ENCODE peak calls at places on chromosomes 11 and 22, in eight cellular contexts. One of them, this sample, is unnamed.

GRCh38 chr22:19786959-19787848 is 26.6 kb downstream of the TBX1 start:
- DNase-seq in fibroblast of mammary gland: no peak
- DNase-seq in adrenal gland: no peak
- DNase-seq in colonic mucosa: no peak
- DNase-seq in mammary epithelial cell: no peak
- DNase-seq in fibroblast of lung: no peak
- DNase-seq in coronary artery: no peak
- DNase-seq in fibroblast of the aortic adventitia: no peak
- DNase-seq in this sample: no peak

GRCh38 chr11:125496465-125496817 is 376 bp upstream of the FEZ1 start:
- DNase-seq in fibroblast of mammary gland: no peak
- DNase-seq in adrenal gland: no peak
- DNase-seq in colonic mucosa: no peak
- DNase-seq in mammary epithelial cell: no peak
- DNase-seq in fibroblast of lung: no peak
- DNase-seq in coronary artery: no peak
- DNase-seq in fibroblast of the aortic adventitia: no peak
- DNase-seq in this sample: no peak

GRCh38 chr11:13717331-13717730 is 48.9 kb downstream of the FAR1 start:
- DNase-seq in fibroblast of mammary gland: peak; percentile 52
- DNase-seq in adrenal gland: no peak
- DNase-seq in colonic mucosa: no peak
- DNase-seq in mammary epithelial cell: peak; percentile 57
- DNase-seq in fibroblast of lung: peak; percentile 84
- DNase-seq in coronary artery: no peak
- DNase-seq in fibroblast of the aortic adventitia: peak; percentile 79
- DNase-seq in this sample: peak; percentile 7

GRCh38 chr22:49413551-49413950 is 414.1 kb downstream of the BRD1 start:
- DNase-seq in fibroblast of mammary gland: no peak
- DNase-seq in adrenal gland: no peak
- DNase-seq in colonic mucosa: no peak
- DNase-seq in mammary epithelial cell: no peak
- DNase-seq in fibroblast of lung: no peak
- DNase-seq in coronary artery: peak; percentile 67
- DNase-seq in fibroblast of the aortic adventitia: no peak
- DNase-seq in this sample: no peak

GRCh38 chr22:49934891-49935557 is 16.6 kb downstream of the CRELD2 start:
- DNase-seq in fibroblast of mammary gland: peak; percentile 39
- DNase-seq in adrenal gland: peak; percentile 77
- DNase-seq in colonic mucosa: peak; percentile 90
- DNase-seq in mammary epithelial cell: no peak
- DNase-seq in fibroblast of lung: peak; percentile 43
- DNase-seq in coronary artery: no peak
- DNase-seq in fibroblast of the aortic adventitia: peak; percentile 65
- DNase-seq in this sample: no peak

GRCh38 chr11:69814411-69814810 is 4.8 kb downstream of the FGF3 start:
- DNase-seq in fibroblast of mammary gland: no peak
- DNase-seq in adrenal gland: no peak
- DNase-seq in colonic mucosa: no peak
- DNase-seq in mammary epithelial cell: no peak
- DNase-seq in fibroblast of lung: no peak
- DNase-seq in coronary artery: no peak
- DNase-seq in fibroblast of the aortic adventitia: no peak
- DNase-seq in this sample: no peak

GRCh38 chr11:10590516-10590915 is 22.1 kb upstream of the LYVE1 start:
- DNase-seq in fibroblast of mammary gland: no peak
- DNase-seq in adrenal gland: no peak
- DNase-seq in colonic mucosa: no peak
- DNase-seq in mammary epithelial cell: no peak
- DNase-seq in fibroblast of lung: no peak
- DNase-seq in coronary artery: no peak
- DNase-seq in fibroblast of the aortic adventitia: peak; percentile 56
- DNase-seq in this sample: no peak

GRCh38 chr22:38415561-38416321 is 39.3 kb downstream of the KCNJ4 start:
- DNase-seq in fibroblast of mammary gland: no peak
- DNase-seq in adrenal gland: peak; percentile 16
- DNase-seq in colonic mucosa: no peak
- DNase-seq in mammary epithelial cell: no peak
- DNase-seq in fibroblast of lung: no peak
- DNase-seq in coronary artery: peak; percentile 50
- DNase-seq in fibroblast of the aortic adventitia: no peak
- DNase-seq in this sample: no peak

GRCh38 chr11:35491231-35491871 is 34.1 kb downstream of the PAMR1 start:
- DNase-seq in fibroblast of mammary gland: peak; percentile 83
- DNase-seq in adrenal gland: no peak
- DNase-seq in colonic mucosa: no peak
- DNase-seq in mammary epithelial cell: peak; percentile 29
- DNase-seq in fibroblast of lung: peak; percentile 98
- DNase-seq in coronary artery: no peak
- DNase-seq in fibroblast of the aortic adventitia: peak; percentile 95
- DNase-seq in this sample: peak; percentile 69

GRCh38 chr11:96205460-96205809 is 137.6 kb downstream of the MAML2 start:
- DNase-seq in fibroblast of mammary gland: no peak
- DNase-seq in adrenal gland: no peak
- DNase-seq in colonic mucosa: no peak
- DNase-seq in mammary epithelial cell: no peak
- DNase-seq in fibroblast of lung: no peak
- DNase-seq in coronary artery: no peak
- DNase-seq in fibroblast of the aortic adventitia: no peak
- DNase-seq in this sample: no peak

GRCh38 chr22:30265851-30266444 is 703 bp downstream of the OSM start:
- DNase-seq in fibroblast of mammary gland: peak; percentile 33
- DNase-seq in adrenal gland: peak; percentile 56
- DNase-seq in colonic mucosa: peak; percentile 52
- DNase-seq in mammary epithelial cell: no peak
- DNase-seq in fibroblast of lung: no peak
- DNase-seq in coronary artery: no peak
- DNase-seq in fibroblast of the aortic adventitia: no peak
- DNase-seq in this sample: no peak

GRCh38 chr11:63841554-63841953 is 2.6 kb downstream of the MARK2 start:
- DNase-seq in fibroblast of mammary gland: no peak
- DNase-seq in adrenal gland: no peak
- DNase-seq in colonic mucosa: no peak
- DNase-seq in mammary epithelial cell: peak; percentile 71
- DNase-seq in fibroblast of lung: peak; percentile 62
- DNase-seq in coronary artery: no peak
- DNase-seq in fibroblast of the aortic adventitia: peak; percentile 20
- DNase-seq in this sample: no peak

DNA sequence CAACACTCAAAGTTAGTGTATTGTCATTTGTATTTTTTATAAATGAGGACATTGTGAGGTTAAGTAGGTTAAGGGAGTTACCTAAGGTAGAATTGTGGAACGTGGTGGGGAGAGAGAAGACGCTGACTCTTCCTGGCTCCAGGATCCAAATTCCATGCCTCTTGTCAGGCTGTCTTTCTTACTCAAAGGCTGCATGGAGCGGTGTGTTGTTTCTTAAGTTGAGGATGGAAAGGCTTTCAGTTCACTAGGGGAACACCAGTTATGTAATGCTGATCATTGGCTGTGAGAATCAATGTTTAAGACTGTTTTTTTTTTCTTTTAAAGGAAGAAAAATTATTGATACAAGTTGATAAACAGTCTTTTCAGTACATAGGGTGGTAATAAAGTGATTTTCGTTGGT is 2.9 kb downstream of the UBE2L3 start:
- DNase-seq in fibroblast of mammary gland: no peak
- DNase-seq in adrenal gland: no peak
- DNase-seq in colonic mucosa: no peak
- DNase-seq in mammary epithelial cell: no peak
- DNase-seq in fibroblast of lung: no peak
- DNase-seq in coronary artery: no peak
- DNase-seq in fibroblast of the aortic adventitia: no peak
- DNase-seq in this sample: no peak
- H3K4me3 ChIP-seq in fibroblast of mammary gland: no peak overlapping the region
- H3K4me3 ChIP-seq in adrenal gland: no peak overlapping the region
- H3K4me3 ChIP-seq in colonic mucosa: no peak overlapping the region
- H3K4me3 ChIP-seq in mammary epithelial cell: no peak overlapping the region
- H3K4me3 ChIP-seq in fibroblast of lung: no peak overlapping the region
- H3K4me3 ChIP-seq in coronary artery: no peak overlapping the region
- H3K4me3 ChIP-seq in fibroblast of the aortic adventitia: no peak overlapping the region
- H3K4me3 ChIP-seq in this sample: no peak overlapping the region

DNA sequence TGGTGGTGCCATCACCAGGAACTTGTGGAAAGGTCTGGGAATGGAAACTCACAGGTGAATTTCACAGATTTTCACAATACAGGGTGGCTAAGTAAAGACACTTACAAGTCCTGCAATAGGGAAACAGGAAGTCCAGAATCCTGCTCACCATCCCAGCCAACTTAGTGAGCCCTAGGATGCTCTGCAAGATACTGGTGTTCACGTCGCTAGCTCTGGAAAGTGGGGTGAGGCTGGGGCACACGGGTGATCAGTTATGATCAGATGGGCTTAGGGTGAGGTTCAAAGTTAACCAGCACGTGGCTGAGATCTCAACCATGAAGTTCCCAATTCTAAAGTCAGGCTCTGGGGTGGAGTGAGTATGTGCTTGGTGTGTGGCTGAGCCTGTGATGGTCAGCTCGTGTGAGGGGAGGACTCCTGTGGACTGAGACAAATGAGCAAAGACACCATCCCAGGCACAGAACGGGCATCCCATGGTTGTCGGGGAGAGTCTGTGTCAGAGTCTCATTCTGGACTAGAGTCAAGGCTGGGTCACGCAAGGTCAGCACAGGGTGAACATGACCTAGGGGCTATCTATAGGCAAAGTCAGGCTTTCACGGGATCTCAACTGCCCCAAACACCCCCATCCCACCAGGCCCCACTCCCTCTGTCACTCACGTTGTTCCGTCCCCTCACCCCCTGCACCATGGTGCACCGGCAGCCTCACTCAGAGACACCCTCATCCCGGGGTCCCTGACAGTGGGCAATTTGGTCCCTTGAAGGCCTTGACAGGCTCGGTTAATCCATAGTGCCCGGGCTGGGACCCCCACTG is 23.9 kb downstream of the IGLL5 start:
- DNase-seq in fibroblast of mammary gland: no peak
- DNase-seq in adrenal gland: no peak
- DNase-seq in colonic mucosa: no peak
- DNase-seq in mammary epithelial cell: no peak
- DNase-seq in fibroblast of lung: no peak
- DNase-seq in coronary artery: no peak
- DNase-seq in fibroblast of the aortic adventitia: no peak
- DNase-seq in this sample: no peak
- H3K4me3 ChIP-seq in fibroblast of mammary gland: no peak overlapping the region
- H3K4me3 ChIP-seq in adrenal gland: no peak overlapping the region
- H3K4me3 ChIP-seq in colonic mucosa: no peak overlapping the region
- H3K4me3 ChIP-seq in mammary epithelial cell: no peak overlapping the region
- H3K4me3 ChIP-seq in fibroblast of lung: no peak overlapping the region
- H3K4me3 ChIP-seq in coronary artery: no peak overlapping the region
- H3K4me3 ChIP-seq in fibroblast of the aortic adventitia: no peak overlapping the region
- H3K4me3 ChIP-seq in this sample: no peak overlapping the region

DNA sequence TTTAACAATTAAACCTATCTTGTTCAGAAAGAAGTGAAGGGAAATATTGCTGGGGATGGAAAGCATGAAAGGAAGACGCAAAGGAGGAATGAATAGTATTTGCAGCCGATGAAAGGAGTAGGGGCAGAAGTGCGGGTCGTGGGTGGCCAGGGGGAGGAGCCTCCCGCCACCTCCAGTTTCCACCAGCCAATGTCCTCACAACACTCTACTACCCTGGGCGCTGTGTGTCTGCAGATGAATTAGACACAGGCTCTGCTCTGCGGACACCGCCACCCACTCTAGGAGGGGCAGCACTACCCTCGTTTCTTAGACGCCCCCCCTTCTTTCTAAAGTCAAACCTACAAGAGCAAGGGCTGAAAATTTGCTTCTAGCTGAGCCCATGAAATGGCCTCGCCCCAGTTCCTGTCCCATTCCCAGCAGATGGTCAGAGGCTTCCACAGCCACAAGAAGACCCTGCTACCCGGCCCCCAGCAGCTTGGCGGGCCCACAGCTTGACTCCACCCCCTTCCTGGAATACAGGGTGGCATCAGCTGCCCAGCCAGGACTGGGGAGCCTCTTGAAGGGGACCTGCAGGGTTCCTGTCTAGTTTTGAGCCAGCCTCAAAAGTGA is 268.1 kb downstream of the BUD13 start:
- DNase-seq in fibroblast of mammary gland: no peak
- DNase-seq in adrenal gland: no peak
- DNase-seq in colonic mucosa: no peak
- DNase-seq in mammary epithelial cell: no peak
- DNase-seq in fibroblast of lung: no peak
- DNase-seq in coronary artery: peak; percentile 63
- DNase-seq in fibroblast of the aortic adventitia: no peak
- DNase-seq in this sample: no peak
- H3K4me3 ChIP-seq in fibroblast of mammary gland: no peak overlapping the region
- H3K4me3 ChIP-seq in adrenal gland: no peak overlapping the region
- H3K4me3 ChIP-seq in colonic mucosa: no peak overlapping the region
- H3K4me3 ChIP-seq in mammary epithelial cell: no peak overlapping the region
- H3K4me3 ChIP-seq in fibroblast of lung: no peak overlapping the region
- H3K4me3 ChIP-seq in coronary artery: no peak overlapping the region
- H3K4me3 ChIP-seq in fibroblast of the aortic adventitia: no peak overlapping the region
- H3K4me3 ChIP-seq in this sample: no peak overlapping the region

GRCh38 chr11:65423516-65424199 is 1.1 kb downstream of the NEAT1 start:
- DNase-seq in fibroblast of mammary gland: peak; percentile 28
- DNase-seq in adrenal gland: no peak
- DNase-seq in colonic mucosa: peak; percentile 51
- DNase-seq in mammary epithelial cell: peak; percentile 25
- DNase-seq in fibroblast of lung: peak; percentile 29
- DNase-seq in coronary artery: peak; percentile 79
- DNase-seq in fibroblast of the aortic adventitia: peak; percentile 61
- DNase-seq in this sample: no peak

GRCh38 chr11:65422633-65423515 is at the start of gene NEAT1:
- DNase-seq in fibroblast of mammary gland: peak; percentile 88
- DNase-seq in adrenal gland: peak; percentile 99
- DNase-seq in colonic mucosa: peak; percentile 100
- DNase-seq in mammary epithelial cell: peak; percentile 90
- DNase-seq in fibroblast of lung: peak; percentile 87
- DNase-seq in coronary artery: peak; percentile 99
- DNase-seq in fibroblast of the aortic adventitia: peak; percentile 98
- DNase-seq in this sample: peak; percentile 88

GRCh38 chr11:65420506-65421203 is 1.9 kb upstream of the NEAT1 start:
- DNase-seq in fibroblast of mammary gland: no peak
- DNase-seq in adrenal gland: no peak
- DNase-seq in colonic mucosa: no peak
- DNase-seq in mammary epithelial cell: no peak
- DNase-seq in fibroblast of lung: no peak
- DNase-seq in coronary artery: no peak
- DNase-seq in fibroblast of the aortic adventitia: no peak
- DNase-seq in this sample: no peak

GRCh38 chr11:65421204-65422103 is 1.1 kb upstream of the NEAT1 start:
- DNase-seq in fibroblast of mammary gland: peak; percentile 100
- DNase-seq in adrenal gland: peak; percentile 98
- DNase-seq in colonic mucosa: peak; percentile 96
- DNase-seq in mammary epithelial cell: peak; percentile 99
- DNase-seq in fibroblast of lung: peak; percentile 99
- DNase-seq in coronary artery: peak; percentile 100
- DNase-seq in fibroblast of the aortic adventitia: peak; percentile 100
- DNase-seq in this sample: peak; percentile 99

DNA sequence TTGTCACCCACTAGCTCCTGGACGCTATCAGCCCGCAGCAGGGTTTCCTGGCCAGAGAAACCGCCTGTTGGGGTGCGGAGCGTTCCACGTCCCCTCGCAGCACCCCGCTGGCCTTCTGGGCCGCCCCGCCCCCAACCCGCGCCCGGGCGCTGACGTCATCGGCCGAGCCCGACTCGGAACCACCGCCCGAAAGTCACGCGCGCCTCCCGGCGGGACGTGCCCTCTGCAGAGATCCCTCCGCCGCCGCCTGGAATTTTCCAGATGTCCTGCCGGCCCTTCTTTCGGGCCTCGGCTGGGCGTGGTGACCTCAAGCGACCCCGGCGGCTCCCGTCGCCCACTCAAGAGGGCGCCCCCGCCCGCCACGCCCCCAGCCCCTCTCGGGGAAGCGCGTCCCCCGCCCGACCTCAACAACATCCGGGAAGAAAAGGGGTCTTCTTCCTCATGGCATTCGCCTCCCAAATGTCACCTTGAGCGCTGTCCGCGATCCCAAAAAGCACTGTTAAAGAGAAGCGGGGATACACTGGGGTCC is 430 bp upstream of the NEAT1 start:
- DNase-seq in fibroblast of mammary gland: peak; percentile 96
- DNase-seq in adrenal gland: peak; percentile 99
- DNase-seq in colonic mucosa: peak; percentile 98
- DNase-seq in mammary epithelial cell: peak; percentile 94
- DNase-seq in fibroblast of lung: peak; percentile 97
- DNase-seq in coronary artery: peak; percentile 97
- DNase-seq in fibroblast of the aortic adventitia: peak; percentile 98
- DNase-seq in this sample: peak; percentile 96
- H3K4me3 ChIP-seq in fibroblast of mammary gland: peak overlapping the region; percentile 98
- H3K4me3 ChIP-seq in adrenal gland: peak overlapping the region; percentile 83
- H3K4me3 ChIP-seq in colonic mucosa: peak overlapping the region; percentile 72
- H3K4me3 ChIP-seq in mammary epithelial cell: peak overlapping the region; percentile 87
- H3K4me3 ChIP-seq in fibroblast of lung: peak overlapping the region; percentile 90
- H3K4me3 ChIP-seq in coronary artery: peak overlapping the region; percentile 90
- H3K4me3 ChIP-seq in fibroblast of the aortic adventitia: peak overlapping the region; percentile 81
- H3K4me3 ChIP-seq in this sample: peak overlapping the region; percentile 86